ENCODE peak calls at places on chromosome 14, in eight cellular contexts. U, R, J, S, G, Z, H and I are unnamed samples.

GRCh38 chr14:68576496-68577244 is 216.2 kb downstream of the ZFP36L1 start:
- DNase-seq in H (no peak), G (no peak), Z (no peak), U (peak), R (no peak), J (peak), S (no peak), I (peak)

GRCh38 chr14:68513137-68513536 is 279.7 kb downstream of the ZFP36L1 start:
- DNase-seq in R (no peak), J (no peak), S (no peak), Z (no peak), H (no peak), U (peak), G (no peak), I (no peak)

GRCh38 chr14:73610692-73611091 is 1.6 kb upstream of the ACOT6 start:
- DNase-seq in Z (peak), H (no peak), U (peak), R (no peak), G (no peak), S (no peak), J (peak), I (no peak)

GRCh38 chr14:52974406-52974805 is 23.6 kb upstream of the FERMT2 start:
- DNase-seq in G (no peak), U (no peak), H (no peak), J (no peak), Z (no peak), S (no peak), R (no peak), I (peak)

GRCh38 chr14:96584199-96584906 is 82.2 kb downstream of the PAPOLA start:
- DNase-seq in H (no peak), S (no peak), U (peak), Z (peak), G (no peak), J (peak), R (no peak), I (no peak)

GRCh38 chr14:95662376-95663186 is 23.6 kb upstream of the TCL1B start:
- DNase-seq in H (no peak), G (no peak), U (no peak), Z (no peak), S (no peak), R (no peak), J (no peak), I (no peak)

GRCh38 chr14:71036433-71036832 is 129.2 kb downstream of the PCNX1 start:
- DNase-seq in S (no peak), G (no peak), J (no peak), U (no peak), R (no peak), Z (no peak), H (no peak), I (no peak)

GRCh38 chr14:100578552-100578951 is 8.7 kb downstream of the BEGAIN start:
- DNase-seq in Z (no peak), G (no peak), U (peak), S (no peak), R (no peak), J (peak), H (no peak), I (no peak)

GRCh38 chr14:53953002-53953827 is 3.4 kb downstream of the BMP4 start:
- DNase-seq in H (peak), Z (peak), S (peak), G (no peak), R (peak), J (peak), U (peak), I (peak)

GRCh38 chr14:45253754-45254300 is 825 bp upstream of the MIS18BP1 start:
- DNase-seq in H (no peak), U (peak), S (no peak), R (peak), Z (no peak), J (peak), G (no peak), I (no peak)

GRCh38 chr14:81068384-81068783 is 113.0 kb downstream of the TSHR start:
- DNase-seq in U (no peak), H (no peak), S (no peak), J (no peak), Z (no peak), R (no peak), G (no peak), I (no peak)

GRCh38 chr14:81066672-81067071 is 111.3 kb downstream of the TSHR start:
- DNase-seq in Z (no peak), S (no peak), R (no peak), J (no peak), G (no peak), H (no peak), U (no peak), I (no peak)

GRCh38 chr14:81062380-81062779 is 107.0 kb downstream of the TSHR start:
- DNase-seq in Z (no peak), G (no peak), J (no peak), R (no peak), S (no peak), H (no peak), U (no peak), I (no peak)

GRCh38 chr14:81067156-81067555 is 111.7 kb downstream of the TSHR start:
- DNase-seq in Z (no peak), J (no peak), G (no peak), S (no peak), H (no peak), R (no peak), U (no peak), I (no peak)

DNA sequence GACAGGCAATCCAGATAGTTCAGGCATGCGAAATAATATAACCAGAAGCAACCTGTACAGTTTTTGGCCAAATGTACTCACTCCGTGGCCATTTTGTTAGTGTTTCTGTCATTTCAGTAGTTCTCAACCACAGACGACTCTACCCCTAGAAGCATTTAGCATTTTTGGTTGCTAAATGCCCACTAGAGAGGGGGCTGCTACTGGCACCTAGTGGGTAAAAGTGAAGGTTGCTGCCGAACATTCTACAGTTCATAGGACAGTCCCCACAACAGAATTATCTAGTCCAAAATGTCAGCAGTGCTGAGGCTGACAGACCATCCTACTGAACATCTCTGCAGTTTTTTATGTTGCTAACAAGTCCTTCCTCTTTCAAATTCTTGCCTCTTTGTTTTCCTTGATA is 107.4 kb downstream of the TSHR start:
- DNase-seq in U (no peak), R (no peak), S (no peak), J (peak), G (no peak), H (no peak), Z (peak), I (no peak)
- TF ChIP-seq CTCF in U (no peak), R (no peak), S (peak), J (no peak), G (peak), H (no peak), Z (peak), I (peak)

DNA sequence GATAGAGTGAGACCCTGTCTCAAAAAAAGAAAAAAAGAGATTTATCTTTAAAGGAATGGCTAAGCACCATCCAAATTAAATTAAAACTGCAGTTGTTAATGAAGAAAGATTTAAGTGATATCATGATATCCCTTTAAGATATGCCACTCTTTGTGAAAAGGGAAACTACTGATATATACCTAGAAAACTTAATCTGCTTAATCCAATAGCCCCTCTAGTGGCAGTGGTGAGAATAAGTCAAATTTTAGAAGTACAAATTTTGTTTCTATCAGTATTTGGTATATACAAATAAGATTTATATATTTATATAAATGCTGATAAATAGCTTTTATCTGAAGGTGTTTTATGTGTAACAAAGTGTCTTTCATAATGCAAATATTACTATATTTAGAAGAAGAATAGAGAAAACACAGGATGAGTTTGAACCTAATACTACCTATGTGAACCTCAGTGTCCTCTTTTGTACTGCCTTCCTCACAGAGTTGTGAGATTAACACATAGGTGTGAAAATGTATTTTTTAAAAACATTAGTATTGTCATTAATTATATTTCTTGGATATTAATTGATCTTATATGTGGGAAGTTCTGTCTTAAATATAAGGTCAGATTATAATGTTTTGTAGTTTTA is 51.4 kb upstream of the GARIN2 start:
- DNase-seq in R (no peak), H (no peak), J (peak), U (peak), S (no peak), Z (no peak), G (no peak), I (no peak)
- TF ChIP-seq CTCF in R (no peak), H (no peak), J (peak), U (no peak), S (peak), Z (peak), G (peak), I (peak)

DNA sequence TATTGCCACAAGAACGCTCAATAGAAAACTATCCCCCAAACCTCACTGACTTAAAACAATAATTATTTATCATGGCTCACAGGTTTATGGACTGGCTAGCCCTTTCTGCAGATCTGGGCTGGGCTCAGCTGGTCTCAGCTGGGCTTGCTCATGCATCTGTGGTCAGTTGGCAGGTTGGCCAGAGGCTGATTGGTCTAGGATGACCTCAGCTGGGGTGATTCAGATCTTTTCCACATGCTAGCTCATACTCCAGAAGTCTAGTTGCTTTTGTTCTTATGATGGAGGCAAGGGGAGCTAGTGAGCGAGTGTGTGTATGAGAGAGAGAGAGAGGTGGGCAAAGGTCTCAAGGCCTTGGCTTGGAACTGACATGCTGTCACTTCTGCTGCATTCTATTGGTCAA is 181.2 kb upstream of the NRXN3 start:
- DNase-seq in J (peak), R (peak), G (peak), U (peak), H (no peak), S (peak), Z (no peak), I (no peak)
- TF ChIP-seq CTCF in J (no peak), R (no peak), G (no peak), U (no peak), H (no peak), S (no peak), Z (no peak), I (no peak)

GRCh38 chr14:59020382-59020781 is 168.1 kb upstream of the DAAM1 start:
- DNase-seq in Z (peak), H (no peak), J (peak), U (peak), S (no peak), R (no peak), G (no peak), I (no peak)
- TF ChIP-seq CTCF in Z (peak), H (no peak), J (peak), U (peak), S (peak), R (no peak), G (peak), I (peak)

GRCh38 chr14:24369907-24370687 is 2.1 kb downstream of the NFATC4 start:
- DNase-seq in S (no peak), Z (no peak), R (no peak), H (no peak), J (no peak), G (no peak), U (no peak), I (no peak)

GRCh38 chr14:24369463-24369862 is 1.5 kb downstream of the NFATC4 start:
- DNase-seq in J (no peak), S (no peak), G (no peak), Z (no peak), R (no peak), H (no peak), U (no peak), I (no peak)

GRCh38 chr14:24368215-24368561 is 204 bp downstream of the NFATC4 start:
- DNase-seq in S (no peak), H (no peak), G (no peak), R (no peak), J (no peak), U (no peak), Z (peak), I (no peak)

GRCh38 chr14:24367506-24368214 is at the start of gene NFATC4:
- DNase-seq in U (peak), G (peak), J (peak), H (peak), S (peak), Z (peak), R (peak), I (peak)

DNA sequence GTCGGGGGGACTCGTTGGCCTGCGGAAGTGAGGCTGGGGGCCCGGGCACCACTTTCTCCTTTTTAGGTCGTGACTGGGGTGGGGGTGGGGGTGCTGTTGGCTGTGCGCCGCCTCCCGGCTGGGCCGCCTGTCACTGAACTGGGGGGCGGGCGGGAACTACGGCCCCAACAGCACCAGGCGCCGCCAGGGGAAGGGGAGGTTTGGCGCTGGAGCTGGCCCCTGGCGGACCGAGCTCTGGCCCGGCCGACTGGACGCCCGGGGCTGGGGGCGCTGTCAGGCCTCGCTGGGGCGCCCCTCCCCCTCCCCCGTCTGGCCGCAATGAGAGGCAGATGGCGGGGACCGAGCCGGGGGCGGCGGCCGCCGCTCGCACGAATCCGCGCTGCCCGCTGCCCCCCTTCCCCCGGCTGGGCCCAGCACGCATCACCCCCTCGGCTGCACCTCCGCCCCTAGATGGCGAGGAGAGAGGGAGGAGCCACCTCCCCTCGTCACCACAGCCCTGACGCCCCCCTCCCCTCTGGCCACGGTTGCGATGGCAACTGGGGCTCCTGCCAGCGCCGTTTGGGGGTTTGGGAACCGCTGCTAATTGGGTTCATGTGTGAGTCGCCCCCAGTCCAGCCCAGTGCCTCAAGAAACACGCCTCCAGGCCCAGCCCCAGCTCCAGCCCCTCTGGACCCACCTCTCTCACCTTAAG is 723 bp downstream of the NFATC4 start:
- DNase-seq in R (peak), G (peak), Z (peak), U (no peak), S (peak), J (peak), H (no peak), I (peak)
- TF ChIP-seq CTCF in R (no peak), G (no peak), Z (peak), U (no peak), S (peak), J (no peak), H (no peak), I (no peak)

GRCh38 chr14:103091883-103092222 is 2.7 kb upstream of the EXOC3L4 start:
- DNase-seq in H (no peak), J (no peak), U (no peak), R (no peak), G (no peak), S (no peak), Z (no peak), I (no peak)
- TF ChIP-seq CTCF in H (no peak), J (no peak), U (no peak), R (no peak), G (no peak), S (no peak), Z (no peak), I (no peak)